ENCODE peak calls at places on chromosomes 7 and 10, in ten cellular contexts. R, J, Y, T, E, I, V, M, Q and B are unnamed samples.

GRCh38 chr7:78924581-78924980 is 528.9 kb downstream of the MAGI2 start:
- DNase-seq in R (no peak), J (no peak), Y (no peak), T (peak), E (peak), I (no peak), V (no peak), M (peak), Q (no peak), B (no peak)

GRCh38 chr7:93014410-93014809 is 103.4 kb downstream of the SAMD9 start:
- DNase-seq in R (no peak), J (no peak), Y (no peak), T (no peak), E (no peak), I (no peak), V (no peak), M (no peak), Q (no peak), B (no peak)

GRCh38 chr7:141701489-141702046 is 398 bp downstream of the DENND11 start:
- DNase-seq in R (peak), J (no peak), Y (no peak), T (peak), E (no peak), I (peak), V (peak), M (no peak), Q (peak), B (peak)

GRCh38 chr10:132365102-132365501 is 31.9 kb upstream of the PWWP2B start:
- DNase-seq in R (no peak), J (no peak), Y (no peak), T (no peak), E (no peak), I (no peak), V (no peak), M (no peak), Q (no peak), B (no peak)

GRCh38 chr7:135508853-135509588 is 881 bp downstream of the CNOT4 start:
- DNase-seq in R (peak), J (no peak), Y (no peak), T (peak), E (peak), I (peak), V (no peak), M (no peak), Q (no peak), B (no peak)

GRCh38 chr7:158468225-158468624 is 119.4 kb downstream of the PTPRN2 start:
- DNase-seq in R (no peak), J (no peak), Y (no peak), T (no peak), E (no peak), I (no peak), V (no peak), M (no peak), Q (no peak), B (no peak)

GRCh38 chr7:127776776-127777390 is 124.9 kb downstream of the SND1 start:
- DNase-seq in R (no peak), J (no peak), Y (peak), T (no peak), E (peak), I (no peak), V (no peak), M (peak), Q (no peak), B (no peak)

GRCh38 chr7:100053201-100053600 is 3.6 kb downstream of the ZSCAN21 start:
- DNase-seq in R (peak), J (no peak), Y (no peak), T (peak), E (peak), I (peak), V (no peak), M (peak), Q (peak), B (peak)

GRCh38 chr7:50699143-50699542 is 83.6 kb downstream of the GRB10 start:
- DNase-seq in R (no peak), J (no peak), Y (no peak), T (no peak), E (no peak), I (no peak), V (no peak), M (no peak), Q (no peak), B (no peak)

GRCh38 chr7:50697686-50698085 is 85.0 kb downstream of the GRB10 start:
- DNase-seq in R (no peak), J (no peak), Y (no peak), T (no peak), E (no peak), I (no peak), V (no peak), M (no peak), Q (no peak), B (no peak)

GRCh38 chr7:50693475-50693874 is 89.2 kb downstream of the GRB10 start:
- DNase-seq in R (no peak), J (no peak), Y (no peak), T (no peak), E (peak), I (no peak), V (no peak), M (no peak), Q (no peak), B (no peak)

GRCh38 chr7:50696810-50697582 is 85.7 kb downstream of the GRB10 start:
- DNase-seq in R (no peak), J (no peak), Y (no peak), T (no peak), E (no peak), I (no peak), V (no peak), M (no peak), Q (no peak), B (no peak)
- TF ChIP-seq CTCF in R (peak), J (peak), Y (peak), T (peak), E (peak), I (no peak), V (no peak), M (peak), Q (peak), B (peak)

DNA sequence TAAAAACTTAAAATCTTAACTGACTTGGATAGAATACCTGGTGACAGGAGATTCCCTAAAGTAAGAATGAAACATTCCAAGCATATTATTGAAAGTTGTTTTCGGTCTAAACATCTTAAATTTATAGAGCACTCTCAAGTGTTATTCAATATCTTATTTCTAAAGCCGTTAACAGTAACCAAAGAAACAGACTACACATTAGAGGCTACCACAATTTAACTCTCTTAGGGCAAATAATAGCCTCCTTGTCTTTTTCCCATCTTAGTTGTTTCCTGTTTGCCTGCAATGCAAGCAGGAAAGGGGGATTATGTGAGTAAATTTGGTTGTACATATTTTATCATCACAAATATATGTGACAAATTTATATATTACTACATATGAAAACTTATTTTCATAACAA is 31.4 kb downstream of the NAPEPLD start:
- DNase-seq in R (no peak), J (no peak), Y (no peak), T (no peak), E (no peak), I (no peak), V (no peak), M (no peak), Q (no peak), B (no peak)
- TF ChIP-seq CTCF in R (no peak), J (no peak), Y (no peak), T (no peak), E (no peak), I (no peak), V (no peak), M (no peak), Q (no peak), B (no peak)

DNA sequence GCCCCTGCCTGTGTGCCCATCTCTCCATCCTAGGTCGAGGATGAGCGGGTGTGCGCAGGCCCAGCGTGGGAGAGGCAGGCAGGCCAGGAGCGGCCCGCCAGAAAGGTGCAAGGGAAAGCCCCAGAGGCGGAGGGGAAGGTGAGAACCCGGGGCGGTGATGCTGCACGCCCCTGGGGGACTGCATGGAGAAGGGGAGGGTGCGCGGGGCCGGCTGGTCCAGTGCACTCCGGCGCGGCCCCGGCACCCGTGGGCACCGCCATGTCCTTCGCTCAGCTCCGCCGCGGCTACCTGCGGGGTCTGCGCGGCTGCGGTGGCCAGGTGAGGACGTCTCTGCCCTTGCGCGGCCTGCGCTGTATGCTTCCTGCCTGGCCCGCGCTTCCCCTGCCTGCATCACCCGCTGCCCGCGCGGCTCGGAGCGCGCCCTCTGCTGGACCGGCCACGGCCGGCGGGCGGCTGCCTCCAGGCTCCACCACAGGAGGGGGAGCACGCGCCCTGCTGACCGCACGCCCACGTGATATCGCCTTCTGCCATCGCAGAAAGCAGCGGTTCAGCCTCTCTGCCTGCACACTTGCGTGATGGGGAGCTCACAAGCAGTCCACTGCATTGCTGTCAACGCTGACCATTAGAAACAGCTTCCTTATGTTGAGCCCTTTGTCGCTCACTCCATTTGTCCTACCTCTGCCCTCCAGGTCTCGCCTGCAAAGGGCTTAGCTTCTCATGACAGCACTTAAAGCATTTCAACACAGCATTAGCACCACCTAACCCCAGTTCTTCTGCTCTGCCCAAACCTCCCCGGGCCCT is 73.9 kb downstream of the CXCL12 start:
- DNase-seq in R (peak), J (peak), Y (peak), T (no peak), E (peak), I (peak), V (peak), M (peak), Q (peak), B (peak)
- TF ChIP-seq CTCF in R (peak), J (peak), Y (peak), T (no peak), E (peak), I (peak), V (peak), M (peak), Q (peak), B (peak)

GRCh38 chr10:23755557-23755956 is 316.7 kb downstream of the OTUD1 start:
- DNase-seq in R (no peak), J (no peak), Y (no peak), T (no peak), E (no peak), I (no peak), V (no peak), M (no peak), Q (no peak), B (no peak)
- TF ChIP-seq CTCF in R (no peak), J (no peak), Y (no peak), T (no peak), E (no peak), I (no peak), V (no peak), M (no peak), Q (no peak), B (no peak)

GRCh38 chr7:68058014-68058413 is 1061.4 kb downstream of the TYW1 start:
- DNase-seq in R (no peak), J (no peak), Y (no peak), T (no peak), E (no peak), I (no peak), V (no peak), M (no peak), Q (no peak), B (no peak)

GRCh38 chr7:68063171-68063570 is 1066.5 kb downstream of the TYW1 start:
- DNase-seq in R (no peak), J (no peak), Y (no peak), T (no peak), E (no peak), I (no peak), V (no peak), M (no peak), Q (no peak), B (no peak)
- TF ChIP-seq CTCF in R (peak), J (no peak), Y (peak), T (no peak), E (no peak), I (no peak), V (no peak), M (no peak), Q (no peak), B (no peak)

GRCh38 chr10:70671619-70672164 is 614 bp upstream of the ADAMTS14 start:
- DNase-seq in R (no peak), J (no peak), Y (no peak), T (no peak), E (no peak), I (no peak), V (no peak), M (no peak), Q (no peak), B (no peak)
- TF ChIP-seq CTCF in R (no peak), J (no peak), Y (peak), T (no peak), E (peak), I (no peak), V (no peak), M (peak), Q (no peak), B (no peak)